ENCODE peak calls at places on chromosomes 13 and 19, in six cellular contexts. G is neural progenitor cell, W is DND-41, D is gastrocnemius medialis, H is dorsolateral prefrontal cortex, X is PC-3. O is an unnamed sample.

GRCh38 chr19:10045371-10045770 is 32.1 kb downstream of the RDH8 start:
- DNase-seq in G (no peak), W (no peak), D (no peak), H (no peak), X (no peak), O (no peak)

GRCh38 chr19:53971608-53972007 is 8.9 kb downstream of the CACNG8 start:
- DNase-seq in G (no peak), W (no peak), D (no peak), H (no peak), X (no peak), O (no peak)

GRCh38 chr19:53132231-53132991 is at the start of gene ZNF415:
- DNase-seq in G (peak; percentile 96), W (peak; percentile 85), D (peak; percentile 50), H (peak; percentile 89), X (peak; percentile 60), O (peak; percentile 88)

GRCh38 chr19:27779953-27780352 is 1433.0 kb downstream of the UQCRFS1 start:
- DNase-seq in G (no peak), W (no peak), D (no peak), H (no peak), X (no peak), O (no peak)

GRCh38 chr19:32691952-32692726 is 518 bp downstream of the NUDT19 start:
- DNase-seq in G (peak; percentile 73), W (peak; percentile 67), D (peak; percentile 67), H (peak; percentile 41), X (peak; percentile 49), O (peak; percentile 67)

GRCh38 chr13:20141238-20142018 is 19.4 kb downstream of the GJA3 start:
- DNase-seq in G (no peak), W (no peak), D (peak; percentile 44), H (no peak), X (no peak), O (no peak)

GRCh38 chr13:68232351-68233130 is 1002.4 kb upstream of the PCDH9 start:
- DNase-seq in G (peak; percentile 30), W (no peak), D (no peak), H (no peak), X (no peak), O (no peak)

GRCh38 chr13:44268965-44269364 is 104.7 kb upstream of the SERP2 start:
- DNase-seq in G (no peak), W (no peak), D (no peak), H (no peak), X (no peak), O (no peak)

GRCh38 chr13:48954086-48954485 is 21.6 kb upstream of the FNDC3A start:
- DNase-seq in G (no peak), W (no peak), D (no peak), H (no peak), X (peak; percentile 15), O (no peak)

GRCh38 chr13:94596575-94596971 is 621 bp upstream of the TGDS start:
- DNase-seq in G (no peak), W (no peak), D (no peak), H (peak; percentile 31), X (no peak), O (no peak)

GRCh38 chr13:52882803-52883202 is 34.4 kb upstream of the PCDH8 start:
- DNase-seq in G (no peak), W (no peak), D (no peak), H (no peak), X (no peak), O (no peak)

GRCh38 chr13:66992183-66992582 is 238.0 kb downstream of the PCDH9 start:
- DNase-seq in G (no peak), W (no peak), D (no peak), H (no peak), X (no peak), O (no peak)

GRCh38 chr13:91347996-91348905 is 764 bp downstream of the MIR17HG start:
- DNase-seq in G (peak; percentile 63), W (peak; percentile 56), D (peak; percentile 26), H (peak; percentile 53), X (no peak), O (peak; percentile 62)

GRCh38 chr19:38551450-38551813 is 66.3 kb downstream of the MAP4K1 start:
- DNase-seq in G (no peak), W (no peak), D (no peak), H (no peak), X (no peak), O (no peak)

GRCh38 chr13:109885235-109885634 is 98.9 kb upstream of the IRS2 start:
- DNase-seq in G (no peak), W (no peak), D (no peak), H (no peak), X (no peak), O (no peak)

GRCh38 chr13:44764334-44764733 is 188.2 kb upstream of the TSC22D1 start:
- DNase-seq in G (peak; percentile 26), W (no peak), D (no peak), H (no peak), X (no peak), O (peak; percentile 89)

GRCh38 chr19:14411161-14411560 is 8.0 kb downstream of the DDX39A start:
- DNase-seq in G (no peak), W (no peak), D (no peak), H (no peak), X (no peak), O (no peak)

GRCh38 chr13:112983428-112984196 is 14.6 kb downstream of the MCF2L start:
- DNase-seq in G (no peak), W (no peak), D (no peak), H (no peak), X (no peak), O (peak; percentile 31)

GRCh38 chr19:51626675-51627074 is 3.5 kb downstream of the SIGLEC5 start:
- DNase-seq in G (no peak), W (no peak), D (no peak), H (no peak), X (no peak), O (no peak)

GRCh38 chr13:77702364-77702763 is 4.9 kb downstream of the SLAIN1 start:
- DNase-seq in G (no peak), W (no peak), D (no peak), H (no peak), X (no peak), O (no peak)

GRCh38 chr19:49149652-49150105 is 5.5 kb downstream of the HRC start:
- DNase-seq in G (peak; percentile 92), W (no peak), D (peak; percentile 72), H (peak; percentile 60), X (peak; percentile 74), O (peak; percentile 73)

GRCh38 chr13:22141636-22142035 is 470.8 kb downstream of the FGF9 start:
- DNase-seq in G (no peak), W (no peak), D (no peak), H (no peak), X (no peak), O (no peak)

GRCh38 chr19:35155981-35156672 is 1.6 kb downstream of the FXYD5 start:
- DNase-seq in G (no peak), W (no peak), D (no peak), H (no peak), X (no peak), O (no peak)

GRCh38 chr19:35151273-35152065 is 3.1 kb upstream of the FXYD5 start:
- DNase-seq in G (no peak), W (no peak), D (no peak), H (no peak), X (no peak), O (no peak)

GRCh38 chr19:35155441-35155840 is 906 bp downstream of the FXYD5 start:
- DNase-seq in G (no peak), W (no peak), D (no peak), H (no peak), X (no peak), O (no peak)

GRCh38 chr19:35154535-35155406 is at the start of gene FXYD5:
- DNase-seq in G (peak; percentile 72), W (peak; percentile 78), D (peak; percentile 32), H (no peak), X (peak; percentile 70), O (peak; percentile 55)

GRCh38 chr19:35153701-35154534 is 617 bp upstream of the FXYD5 start:
- DNase-seq in G (peak; percentile 79), W (peak; percentile 78), D (no peak), H (no peak), X (peak; percentile 58), O (peak; percentile 41)
- TF ChIP-seq CTCF in G (peak; percentile 68), W (peak; percentile 80), D (peak; percentile 39), H (no peak), X (peak; percentile 54), O (peak; percentile 43)

GRCh38 chr19:18415177-18415867 is 3.9 kb upstream of the SSBP4 start:
- DNase-seq in G (no peak), W (peak; percentile 72), D (peak; percentile 56), H (peak; percentile 72), X (no peak), O (no peak)
- H3K4me3 ChIP-seq in G (no peak overlapping the region), W (no peak overlapping the region), D (peak overlapping the region; percentile 35), H (peak overlapping the region; percentile 42), X (no peak overlapping the region), O (no peak overlapping the region)

DNA sequence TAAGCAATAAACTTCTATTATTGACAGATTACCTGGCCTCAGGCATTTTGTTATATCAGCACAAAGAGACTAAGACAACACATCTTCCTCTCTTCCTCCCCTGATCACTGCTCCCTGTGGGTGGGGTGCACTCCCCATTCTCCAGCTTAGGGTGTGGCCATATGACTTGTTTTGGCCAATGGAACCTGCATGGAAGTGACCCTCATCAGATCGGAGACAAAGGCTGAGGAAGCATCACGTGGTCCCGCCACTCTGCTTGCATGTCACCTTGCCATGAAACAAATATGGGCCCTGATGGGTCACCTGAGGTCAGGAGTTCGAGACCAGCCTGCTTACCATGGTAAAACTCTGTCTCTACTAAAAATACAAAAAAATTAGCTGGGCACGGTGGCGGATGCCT is 13.7 kb upstream of the CCL25 start:
- DNase-seq in G (no peak), W (no peak), D (no peak), H (no peak), X (no peak), O (no peak)
- H3K27me3 ChIP-seq in G (no peaks in the 10 kb centered on the region), W (no peaks in the 10 kb centered on the region), D (no peaks in the 10 kb centered on the region), H (no peaks in the 10 kb centered on the region), X (no peaks in the 10 kb centered on the region), O (no peaks in the 10 kb centered on the region)

GRCh38 chr19:45345506-45345860 is 4.9 kb downstream of the KLC3 start:
- DNase-seq in G (no peak), W (no peak), D (no peak), H (no peak), X (no peak), O (no peak)

GRCh38 chr19:45348367-45349125 is 8.0 kb downstream of the KLC3 start:
- DNase-seq in G (no peak), W (no peak), D (no peak), H (no peak), X (no peak), O (no peak)

GRCh38 chr19:45344621-45345505 is 4.3 kb downstream of the KLC3 start:
- DNase-seq in G (no peak), W (no peak), D (no peak), H (no peak), X (no peak), O (no peak)

GRCh38 chr19:45347570-45348366 is 7.2 kb downstream of the KLC3 start:
- DNase-seq in G (no peak), W (no peak), D (no peak), H (no peak), X (no peak), O (no peak)

DNA sequence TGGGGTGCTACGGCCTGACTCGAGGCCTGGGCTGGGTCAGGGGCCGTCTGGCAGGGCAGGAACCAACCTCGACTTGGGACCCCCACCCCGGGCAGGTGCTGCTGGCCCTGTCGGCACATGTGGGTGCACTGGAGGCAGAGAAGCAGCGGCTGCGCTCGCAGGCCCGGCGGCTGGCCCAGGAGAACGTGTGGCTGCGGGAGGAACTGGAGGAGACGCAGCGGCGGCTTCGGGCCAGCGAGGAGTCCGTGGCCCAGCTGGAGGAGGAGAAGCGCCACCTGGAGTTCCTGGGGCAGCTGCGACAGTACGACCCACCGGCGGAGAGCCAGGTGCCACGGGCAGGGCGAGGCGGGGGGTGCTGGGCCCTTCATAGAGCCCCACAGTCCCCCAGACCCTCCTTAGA is 5.9 kb downstream of the KLC3 start:
- DNase-seq in G (peak; percentile 32), W (no peak), D (no peak), H (no peak), X (no peak), O (no peak)
- TF ChIP-seq CTCF in G (no peak), W (no peak), D (no peak), H (no peak), X (no peak), O (no peak)

O was measured in body of pancreas.